ENCODE peak calls at places on chromosomes 12 and 14, in seven cellular contexts. One of them, this sample, is unnamed.

GRCh38 chr14:101250948-101251811 is 310.1 kb upstream of the DIO3 start:
- DNase-seq in endothelial cell: no peak
- DNase-seq in stimulated activated CD8-positive, alpha-beta memory T cell treated with anti-CD3 and anti-CD28 coated beads, Interleukin-15, amount 100 ng/mL, for 24 hours: no peak
- DNase-seq in NCI-H446 treated with DMSO at 0.1 percent for 48 hours: no peak
- DNase-seq in GDM1: no peak
- DNase-seq in COR-L47: no peak
- DNase-seq in NT2/D1: no peak
- DNase-seq in this sample: no peak

GRCh38 chr14:69716483-69717187 is 50.3 kb upstream of the SRSF5 start:
- DNase-seq in endothelial cell: no peak
- DNase-seq in stimulated activated CD8-positive, alpha-beta memory T cell treated with anti-CD3 and anti-CD28 coated beads, Interleukin-15, amount 100 ng/mL, for 24 hours: no peak
- DNase-seq in NCI-H446 treated with DMSO at 0.1 percent for 48 hours: no peak
- DNase-seq in GDM1: no peak
- DNase-seq in COR-L47: no peak
- DNase-seq in NT2/D1: no peak
- DNase-seq in this sample: peak

GRCh38 chr14:69739486-69739885 is 27.5 kb upstream of the SRSF5 start:
- DNase-seq in endothelial cell: no peak
- DNase-seq in stimulated activated CD8-positive, alpha-beta memory T cell treated with anti-CD3 and anti-CD28 coated beads, Interleukin-15, amount 100 ng/mL, for 24 hours: no peak
- DNase-seq in NCI-H446 treated with DMSO at 0.1 percent for 48 hours: no peak
- DNase-seq in GDM1: no peak
- DNase-seq in COR-L47: no peak
- DNase-seq in NT2/D1: no peak
- DNase-seq in this sample: no peak

GRCh38 chr14:75126679-75127473 is at the start of gene NEK9:
- DNase-seq in endothelial cell: peak
- DNase-seq in stimulated activated CD8-positive, alpha-beta memory T cell treated with anti-CD3 and anti-CD28 coated beads, Interleukin-15, amount 100 ng/mL, for 24 hours: peak
- DNase-seq in NCI-H446 treated with DMSO at 0.1 percent for 48 hours: peak
- DNase-seq in GDM1: peak
- DNase-seq in COR-L47: peak
- DNase-seq in NT2/D1: peak
- DNase-seq in this sample: peak

GRCh38 chr12:24903305-24904088 is 45.4 kb downstream of the BCAT1 start:
- DNase-seq in endothelial cell: no peak
- DNase-seq in stimulated activated CD8-positive, alpha-beta memory T cell treated with anti-CD3 and anti-CD28 coated beads, Interleukin-15, amount 100 ng/mL, for 24 hours: no peak
- DNase-seq in NCI-H446 treated with DMSO at 0.1 percent for 48 hours: no peak
- DNase-seq in GDM1: no peak
- DNase-seq in COR-L47: no peak
- DNase-seq in NT2/D1: no peak
- DNase-seq in this sample: no peak

GRCh38 chr12:116276433-116277216 is 868 bp downstream of the MED13L start:
- DNase-seq in endothelial cell: peak
- DNase-seq in stimulated activated CD8-positive, alpha-beta memory T cell treated with anti-CD3 and anti-CD28 coated beads, Interleukin-15, amount 100 ng/mL, for 24 hours: peak
- DNase-seq in NCI-H446 treated with DMSO at 0.1 percent for 48 hours: peak
- DNase-seq in GDM1: peak
- DNase-seq in COR-L47: peak
- DNase-seq in NT2/D1: no peak
- DNase-seq in this sample: peak

GRCh38 chr12:92412931-92413685 is 267.5 kb upstream of the BTG1 start:
- DNase-seq in endothelial cell: no peak
- DNase-seq in stimulated activated CD8-positive, alpha-beta memory T cell treated with anti-CD3 and anti-CD28 coated beads, Interleukin-15, amount 100 ng/mL, for 24 hours: no peak
- DNase-seq in NCI-H446 treated with DMSO at 0.1 percent for 48 hours: no peak
- DNase-seq in GDM1: no peak
- DNase-seq in COR-L47: no peak
- DNase-seq in NT2/D1: no peak
- DNase-seq in this sample: no peak

GRCh38 chr12:52183544-52183910 is 8.3 kb downstream of the KRT80 start:
- DNase-seq in endothelial cell: no peak
- DNase-seq in stimulated activated CD8-positive, alpha-beta memory T cell treated with anti-CD3 and anti-CD28 coated beads, Interleukin-15, amount 100 ng/mL, for 24 hours: no peak
- DNase-seq in NCI-H446 treated with DMSO at 0.1 percent for 48 hours: no peak
- DNase-seq in GDM1: no peak
- DNase-seq in COR-L47: no peak
- DNase-seq in NT2/D1: no peak
- DNase-seq in this sample: no peak

GRCh38 chr12:72330291-72330690 is 58.1 kb downstream of the TRHDE start:
- DNase-seq in endothelial cell: no peak
- DNase-seq in stimulated activated CD8-positive, alpha-beta memory T cell treated with anti-CD3 and anti-CD28 coated beads, Interleukin-15, amount 100 ng/mL, for 24 hours: no peak
- DNase-seq in NCI-H446 treated with DMSO at 0.1 percent for 48 hours: no peak
- DNase-seq in GDM1: no peak
- DNase-seq in COR-L47: no peak
- DNase-seq in NT2/D1: no peak
- DNase-seq in this sample: no peak

GRCh38 chr12:38892090-38892786 is 13.2 kb downstream of the CPNE8 start:
- DNase-seq in endothelial cell: no peak
- DNase-seq in stimulated activated CD8-positive, alpha-beta memory T cell treated with anti-CD3 and anti-CD28 coated beads, Interleukin-15, amount 100 ng/mL, for 24 hours: no peak
- DNase-seq in NCI-H446 treated with DMSO at 0.1 percent for 48 hours: no peak
- DNase-seq in GDM1: no peak
- DNase-seq in COR-L47: no peak
- DNase-seq in NT2/D1: no peak
- DNase-seq in this sample: no peak

GRCh38 chr14:54585214-54585613 is 18.3 kb downstream of the SAMD4A start:
- DNase-seq in endothelial cell: no peak
- DNase-seq in stimulated activated CD8-positive, alpha-beta memory T cell treated with anti-CD3 and anti-CD28 coated beads, Interleukin-15, amount 100 ng/mL, for 24 hours: no peak
- DNase-seq in NCI-H446 treated with DMSO at 0.1 percent for 48 hours: no peak
- DNase-seq in GDM1: no peak
- DNase-seq in COR-L47: no peak
- DNase-seq in NT2/D1: no peak
- DNase-seq in this sample: no peak